ENCODE peak calls at places on chromosomes 4 and X, in four cellular contexts. A, E, I and F are unnamed samples.

GRCh38 chrX:115521717-115522116 is 39.3 kb upstream of the PLS3 start:
- DNase-seq in A (peak), E (no peak), I (no peak), F (no peak)

GRCh38 chrX:24846551-24847170 is 152.9 kb downstream of the POLA1 start:
- DNase-seq in A (peak), E (no peak), I (no peak), F (no peak)

GRCh38 chr4:182294436-182294835 is 51.2 kb downstream of the TENM3 start:
- DNase-seq in A (no peak), E (no peak), I (no peak), F (no peak)

GRCh38 chr4:132614682-132615081 is 534.4 kb upstream of the PCDH10 start:
- DNase-seq in A (peak), E (no peak), I (no peak), F (no peak)

GRCh38 chrX:24646745-24647182 is 383 bp downstream of the PCYT1B start:
- DNase-seq in A (no peak), E (no peak), I (no peak), F (peak)

GRCh38 chr4:111943796-111944203 is 201.5 kb upstream of the FAM241A start:
- DNase-seq in A (no peak), E (no peak), I (peak), F (no peak)

GRCh38 chr4:80412322-80412721 is 76.8 kb downstream of the CFAP299 start:
- DNase-seq in A (peak), E (no peak), I (no peak), F (no peak)

GRCh38 chrX:139851730-139852129 is 81.1 kb downstream of the ATP11C start:
- DNase-seq in A (peak), E (no peak), I (no peak), F (no peak)

GRCh38 chr4:3440011-3440410 is 1.8 kb upstream of the HGFAC start:
- DNase-seq in A (no peak), E (no peak), I (peak), F (no peak)

GRCh38 chr4:78409612-78410202 is 141.9 kb upstream of the ANXA3 start:
- DNase-seq in A (no peak), E (no peak), I (no peak), F (no peak)

GRCh38 chrX:3962511-3963350 is 249.3 kb upstream of the PRKX start:
- DNase-seq in A (peak), E (no peak), I (no peak), F (no peak)

GRCh38 chrX:73127700-73128241 is 48.5 kb upstream of the PABPC1L2A start:
- DNase-seq in A (no peak), E (peak), I (peak), F (peak)

GRCh38 chr4:71550220-71551190 is 211.7 kb downstream of the SLC4A4 start:
- DNase-seq in A (peak), E (no peak), I (no peak), F (no peak)

GRCh38 chrX:3290561-3290960 is 55.9 kb downstream of the MXRA5 start:
- DNase-seq in A (no peak), E (no peak), I (no peak), F (no peak)

GRCh38 chrX:318739-319578 is at the start of gene GTPBP6:
- DNase-seq in A (peak), E (peak), I (peak), F (peak)

GRCh38 chr4:99677161-99677560 is 19.5 kb upstream of the C4orf54 start:
- DNase-seq in A (no peak), E (no peak), I (no peak), F (no peak)

GRCh38 chrX:63784902-63785692 is at the start of gene ARHGEF9:
- DNase-seq in A (no peak), E (peak), I (peak), F (peak)

GRCh38 chr4:128565565-128566186 is 243.8 kb upstream of the JADE1 start:
- DNase-seq in A (no peak), E (no peak), I (no peak), F (no peak)

GRCh38 chr4:109207060-109207459 is 95.4 kb downstream of the COL25A1 start:
- DNase-seq in A (peak), E (no peak), I (no peak), F (no peak)

GRCh38 chr4:26088433-26088928 is 174.5 kb downstream of the SMIM20 start:
- DNase-seq in A (peak), E (no peak), I (no peak), F (no peak)

GRCh38 chrX:31165241-31166035 is 93.6 kb upstream of the FTHL17 start:
- DNase-seq in A (peak), E (no peak), I (no peak), F (no peak)

GRCh38 chr4:168710353-168710946 is 213.6 kb downstream of the PALLD start:
- DNase-seq in A (peak), E (no peak), I (no peak), F (no peak)

GRCh38 chr4:110586137-110586850 is 36.6 kb downstream of the PITX2 start:
- DNase-seq in A (peak), E (no peak), I (no peak), F (no peak)

GRCh38 chr4:95732061-95732460 is 107.8 kb upstream of the PDHA2 start:
- DNase-seq in A (no peak), E (no peak), I (no peak), F (no peak)

GRCh38 chr4:71882113-71882512 is 98.2 kb upstream of the GC start:
- DNase-seq in A (no peak), E (no peak), I (no peak), F (no peak)

GRCh38 chrX:1464282-1465131 is 11.8 kb upstream of the ASMTL start:
- DNase-seq in A (no peak), E (no peak), I (peak), F (no peak)

GRCh38 chr4:99670409-99671073 is 12.9 kb upstream of the C4orf54 start:
- DNase-seq in A (no peak), E (no peak), I (no peak), F (no peak)

GRCh38 chr4:156962551-156962974 is 9.0 kb downstream of the PDGFC start:
- DNase-seq in A (peak), E (no peak), I (no peak), F (no peak)

GRCh38 chrX:39121903-39122302 is 320.6 kb downstream of the MID1IP1 start:
- DNase-seq in A (no peak), E (no peak), I (no peak), F (no peak)

GRCh38 chr4:94131212-94131611 is 76.5 kb upstream of the SMARCAD1 start:
- DNase-seq in A (no peak), E (no peak), I (no peak), F (no peak)

GRCh38 chr4:110059556-110060191 is 138.7 kb downstream of the ELOVL6 start:
- DNase-seq in A (peak), E (no peak), I (no peak), F (no peak)

GRCh38 chrX:31658360-31658759 is 586.5 kb upstream of the FTHL17 start:
- DNase-seq in A (peak), E (no peak), I (no peak), F (no peak)

GRCh38 chr4:1052231-1052671 is 40.8 kb downstream of the FGFRL1 start:
- DNase-seq in A (no peak), E (peak), I (peak), F (peak)

GRCh38 chr4:80307774-80308465 is 27.6 kb upstream of the CFAP299 start:
- DNase-seq in A (peak), E (no peak), I (peak), F (no peak)

GRCh38 chr4:57018930-57019329 is 40.2 kb downstream of the POLR2B start:
- DNase-seq in A (peak), E (no peak), I (no peak), F (no peak)
- TF ChIP-seq CTCF in A (peak), E (no peak), I (no peak), F (no peak)

DNA sequence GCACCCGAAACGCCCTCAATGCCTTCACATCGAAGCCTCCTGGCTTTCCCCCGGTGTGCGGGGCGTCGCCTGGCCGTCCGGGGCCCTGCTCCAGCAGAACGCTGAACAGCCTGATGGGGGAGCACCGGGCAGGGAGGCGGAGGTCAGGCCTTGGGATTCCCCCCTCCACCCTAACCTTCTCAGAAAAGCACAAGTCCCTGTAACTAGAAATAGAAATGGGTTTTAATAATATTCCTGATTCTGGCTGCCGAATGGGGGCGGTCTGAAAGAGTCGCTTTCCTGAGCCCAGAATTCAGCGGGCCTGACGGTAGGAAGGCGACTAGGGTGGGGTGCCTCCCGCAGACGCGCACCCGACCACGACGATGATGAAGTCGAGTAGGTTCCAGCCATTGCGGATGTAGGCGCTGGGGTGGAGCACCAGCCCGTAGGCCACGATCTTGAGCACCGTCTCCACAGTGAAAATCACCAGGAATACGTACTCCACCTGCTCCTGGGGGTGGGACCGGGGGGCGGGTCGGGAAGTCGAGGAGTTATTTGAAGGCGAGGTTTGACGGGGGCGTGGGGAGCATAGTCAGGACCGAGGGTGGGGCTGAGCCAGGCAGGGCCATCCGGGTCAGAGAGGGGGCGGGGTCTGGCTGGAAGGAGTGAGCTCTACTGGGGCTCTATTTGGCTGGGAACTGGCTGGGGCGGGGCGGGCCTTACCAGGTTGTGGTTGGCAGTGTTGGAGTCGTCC is 2.5 kb downstream of the CACNA1F start:
- DNase-seq in A (no peak), E (peak), I (peak), F (no peak)
- H3K27ac ChIP-seq in A (no peak), E (peak), I (no peak), F (no peak)

GRCh38 chr4:85548116-85548515 is 73.2 kb downstream of the ARHGAP24 start:
- DNase-seq in A (no peak), E (no peak), I (no peak), F (no peak)
- TF ChIP-seq CTCF in A (no peak), E (no peak), I (no peak), F (no peak)

GRCh38 chr4:152072001-152072485 is 311.2 kb upstream of the GATB start:
- DNase-seq in A (peak), E (peak), I (no peak), F (no peak)
- H3K27ac ChIP-seq in A (no peak), E (no peak), I (no peak), F (no peak)

GRCh38 chr4:123246085-123246484 is 150.5 kb upstream of the SPRY1 start:
- DNase-seq in A (no peak), E (no peak), I (no peak), F (no peak)

GRCh38 chr4:123249821-123250220 is 146.8 kb upstream of the SPRY1 start:
- DNase-seq in A (no peak), E (no peak), I (no peak), F (no peak)

GRCh38 chr4:123248260-123248659 is 148.3 kb upstream of the SPRY1 start:
- DNase-seq in A (peak), E (no peak), I (no peak), F (no peak)

GRCh38 chr4:123244233-123244632 is 152.4 kb upstream of the SPRY1 start:
- DNase-seq in A (peak), E (no peak), I (peak), F (no peak)
- TF ChIP-seq CTCF in A (peak), E (no peak), I (peak), F (no peak)